ENCODE peak calls at places on chromosome 7, in four cellular contexts. K is right lobe of liver, S is breast epithelium, X is tibial nerve. Z is an unnamed sample.

GRCh38 chr7:107236857-107237256 is 68.1 kb downstream of the HBP1 start:
- DNase-seq in K (no peak), S (no peak), X (no peak), Z (no peak)

GRCh38 chr7:39656415-39656814 is 33.0 kb downstream of the RALA start:
- DNase-seq in K (no peak), X (no peak), S (no peak), Z (no peak)

GRCh38 chr7:70881470-70881869 is 250.5 kb upstream of the GALNT17 start:
- DNase-seq in K (no peak), S (no peak), X (no peak), Z (no peak)

GRCh38 chr7:134434701-134435100 is 24.2 kb downstream of the AKR1B1 start:
- DNase-seq in X (no peak), S (no peak), K (no peak), Z (no peak)

GRCh38 chr7:63029207-63029522 is 969.5 kb upstream of the ZNF722 start:
- DNase-seq in K (no peak), S (no peak), X (no peak), Z (no peak)

GRCh38 chr7:106629521-106629920 is 31.4 kb downstream of the CCDC71L start:
- DNase-seq in X (no peak), S (no peak), K (no peak), Z (no peak)

GRCh38 chr7:94041529-94041928 is 37.4 kb upstream of the BET1 start:
- DNase-seq in X (no peak), S (no peak), K (no peak), Z (no peak)

GRCh38 chr7:34036069-34036920 is 131.0 kb downstream of the BMPER start:
- DNase-seq in X (no peak), S (no peak), K (peak), Z (no peak)

GRCh38 chr7:44959433-44959951 is 19.3 kb downstream of the MYO1G start:
- DNase-seq in K (no peak), S (no peak), X (no peak), Z (no peak)

DNA sequence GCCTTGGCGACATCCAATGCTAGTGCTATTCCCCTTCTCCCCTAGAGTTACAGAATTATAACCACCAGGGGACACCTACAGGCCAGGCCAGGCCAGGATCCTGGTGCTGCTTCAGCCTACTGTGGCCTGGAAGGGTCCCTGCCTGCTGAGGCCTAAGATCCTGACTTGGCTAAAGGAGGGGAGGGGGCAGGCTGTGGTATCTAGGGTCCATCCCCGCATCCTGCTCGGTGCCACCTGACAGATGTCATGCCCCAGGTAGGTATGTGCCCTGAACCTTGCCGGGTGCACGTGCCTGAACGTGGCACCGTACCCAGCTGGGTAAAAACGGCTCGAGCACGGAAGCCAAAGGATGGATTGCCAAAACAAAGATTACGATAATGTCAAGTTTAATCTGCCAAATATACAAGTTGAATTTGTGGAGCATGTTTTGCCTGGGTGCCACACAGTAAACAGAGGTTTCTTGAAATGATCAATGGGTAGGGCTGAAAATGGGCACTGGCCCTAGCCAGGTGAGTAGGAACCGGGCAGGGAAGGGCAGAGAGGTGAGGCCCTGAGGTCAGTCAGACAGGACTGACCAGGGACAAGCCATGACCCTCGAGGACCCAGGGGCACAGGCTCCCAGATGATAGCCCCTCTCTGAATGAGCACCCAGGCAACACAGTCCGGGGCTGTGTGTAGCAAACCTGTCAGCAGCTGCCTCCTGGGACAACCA is 12.6 kb downstream of the PDAP1 start:
- DNase-seq in X (no peak), S (no peak), K (no peak), Z (no peak)
- TF ChIP-seq CTCF in X (no peak), S (no peak), K (no peak), Z (no peak)

DNA sequence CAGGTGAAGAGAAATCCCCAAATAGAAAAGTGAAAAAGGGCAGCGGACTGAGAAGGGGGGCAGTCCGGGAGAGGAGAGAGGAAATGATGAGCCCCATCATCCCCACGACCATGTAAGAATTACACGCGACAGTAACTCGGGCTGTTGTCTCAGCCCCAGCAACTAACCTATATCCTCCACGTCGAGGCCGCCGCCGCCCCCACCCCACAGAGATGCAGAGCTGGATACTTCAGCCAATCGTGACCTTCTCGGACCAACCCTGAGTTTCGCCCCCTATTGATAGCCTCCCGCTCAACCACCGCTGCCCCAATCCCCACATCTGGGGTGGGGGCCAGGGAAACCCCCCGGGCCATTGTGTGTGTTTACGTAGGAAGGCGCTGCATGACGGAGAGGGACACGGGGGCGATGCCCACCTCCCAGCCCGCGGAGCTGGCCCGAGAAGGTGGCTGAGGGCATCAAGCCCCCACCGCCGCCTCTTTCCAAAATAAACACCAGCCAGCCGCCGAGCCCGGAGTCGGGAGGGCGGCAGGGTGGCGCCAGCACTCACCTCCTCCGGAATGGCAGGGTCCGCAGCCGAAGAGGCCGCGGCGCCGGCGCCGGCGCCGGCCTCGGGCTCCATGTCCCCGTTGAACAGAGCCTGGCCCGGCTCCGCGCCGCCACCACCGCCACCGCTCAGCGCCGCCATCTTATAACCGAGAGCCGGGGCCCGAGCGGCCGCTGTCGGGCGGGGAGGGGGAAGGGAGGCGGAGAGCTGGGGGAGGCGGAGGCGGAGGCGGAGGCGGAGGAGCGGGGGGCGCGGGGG is 509 bp downstream of the BRAF start:
- DNase-seq in X (peak), K (peak), S (peak), Z (peak)
- TF ChIP-seq POLR2A in X (peak), K (no peak), S (no peak), Z (no peak)

GRCh38 chr7:76281006-76281705 is 21.3 kb upstream of the HSPB1 start:
- DNase-seq in X (no peak), S (no peak), K (no peak), Z (no peak)
- H3K4me3 ChIP-seq in X (peak), S (peak), K (no peak), Z (no peak)

GRCh38 chr7:151124205-151124880 is 38.1 kb downstream of the AGAP3 start:
- DNase-seq in K (no peak), S (no peak), X (no peak), Z (no peak)
- TF ChIP-seq CTCF in K (no peak), S (no peak), X (no peak), Z (no peak)

GRCh38 chr7:26200444-26201260 is at the start of gene HNRNPA2B1:
- DNase-seq in X (peak), S (peak), K (peak), Z (peak)

GRCh38 chr7:26199301-26200112 is 1.0 kb downstream of the HNRNPA2B1 start:
- DNase-seq in K (peak), S (peak), X (peak), Z (peak)

GRCh38 chr7:26200113-26200443 is 468 bp downstream of the HNRNPA2B1 start:
- DNase-seq in X (peak), K (peak), S (peak), Z (peak)

GRCh38 chr7:26201261-26202018 is at the start of gene CBX3:
- DNase-seq in S (peak), X (peak), K (peak), Z (peak)

DNA sequence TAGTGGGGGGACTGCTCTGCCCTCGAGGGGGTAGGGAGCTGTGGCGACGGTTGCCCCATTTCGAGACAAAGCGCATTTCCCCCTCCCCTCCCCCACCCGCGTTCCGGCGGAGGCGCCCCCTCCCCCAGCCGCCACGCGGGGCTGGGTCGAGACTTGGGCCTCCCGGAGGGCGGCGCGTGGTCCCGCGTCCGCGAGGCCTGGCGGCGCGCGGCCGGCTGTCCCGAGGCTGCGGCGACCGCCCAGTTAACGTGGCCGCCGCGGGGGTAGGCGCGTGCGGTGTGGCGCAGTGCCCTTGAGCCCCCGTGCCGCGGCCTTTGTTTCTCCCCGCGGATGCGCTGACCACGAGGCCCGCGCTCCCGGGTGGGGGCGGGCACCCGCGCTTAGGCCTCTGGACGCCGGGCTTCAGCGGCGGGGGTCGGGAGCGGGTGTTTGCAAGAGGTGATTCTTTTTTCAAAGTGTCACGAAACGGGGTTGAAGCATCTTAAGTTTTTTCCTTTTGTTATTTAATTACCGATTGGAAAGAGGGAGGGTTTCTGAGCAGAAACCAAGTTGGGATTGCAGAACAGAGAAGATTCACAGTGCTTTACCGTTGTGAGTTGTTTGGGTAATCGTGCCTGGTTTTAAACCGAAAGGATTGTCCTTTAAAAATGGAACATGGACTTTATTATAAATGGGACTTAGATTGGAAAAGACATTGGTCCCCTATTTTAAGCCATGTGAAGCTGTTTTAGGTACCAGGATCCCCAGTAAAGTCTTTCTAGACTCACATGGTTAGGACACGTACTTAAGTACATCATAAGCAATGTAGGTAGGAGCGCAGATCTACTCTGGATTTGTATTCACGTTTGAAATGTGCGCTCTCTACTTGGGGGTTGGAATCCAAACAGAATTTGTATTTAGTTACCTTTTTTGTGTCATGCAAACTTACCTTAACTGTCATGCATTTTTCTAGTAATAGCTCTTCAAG is 757 bp downstream of the CBX3 start:
- DNase-seq in S (no peak), K (peak), X (peak), Z (peak)
- TF ChIP-seq POLR2A in S (no peak), K (no peak), X (no peak), Z (no peak)

GRCh38 chr7:4233146-4233545 is 448.9 kb upstream of the FOXK1 start:
- DNase-seq in X (no peak), S (no peak), K (no peak), Z (no peak)
- H3K4me3 ChIP-seq in X (no peak), S (no peak), K (no peak), Z (no peak)

GRCh38 chr7:65910237-65910636 is 37.4 kb downstream of the VKORC1L1 start:
- DNase-seq in S (no peak), X (no peak), K (no peak), Z (no peak)
- TF ChIP-seq CTCF in S (no peak), X (no peak), K (no peak), Z (no peak)

DNA sequence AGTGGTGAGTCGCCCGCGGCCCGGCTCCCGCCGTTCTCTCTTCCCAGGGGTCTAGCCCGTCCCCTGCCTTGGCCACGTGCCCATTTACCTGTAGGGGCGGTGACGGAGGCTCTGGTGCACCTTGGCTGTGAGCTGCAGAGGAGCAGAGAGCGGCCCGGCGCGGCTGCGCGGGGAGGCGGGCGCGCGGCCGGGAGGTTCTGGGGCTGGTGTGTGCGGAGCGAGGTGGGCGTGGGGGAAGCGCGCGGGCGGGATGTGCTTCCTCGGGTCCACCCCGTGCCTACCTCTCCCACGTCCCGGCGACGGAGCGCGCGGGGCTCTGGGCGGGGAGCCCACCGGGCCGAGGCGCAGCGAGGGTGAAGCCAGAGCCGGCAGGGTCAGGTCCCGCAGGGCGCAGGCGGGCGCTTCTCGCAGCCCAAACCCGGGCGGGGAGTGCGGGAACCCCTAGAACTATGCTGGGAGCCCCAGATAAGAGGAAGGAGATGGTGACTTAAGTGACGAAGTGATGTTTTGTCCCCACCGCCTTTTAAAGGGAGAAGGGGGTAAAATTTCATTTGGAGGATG is 430 bp downstream of the UPP1 start:
- DNase-seq in K (no peak), X (no peak), S (peak), Z (peak)
- TF ChIP-seq POLR2A in K (peak), X (peak), S (no peak), Z (no peak)

DNA sequence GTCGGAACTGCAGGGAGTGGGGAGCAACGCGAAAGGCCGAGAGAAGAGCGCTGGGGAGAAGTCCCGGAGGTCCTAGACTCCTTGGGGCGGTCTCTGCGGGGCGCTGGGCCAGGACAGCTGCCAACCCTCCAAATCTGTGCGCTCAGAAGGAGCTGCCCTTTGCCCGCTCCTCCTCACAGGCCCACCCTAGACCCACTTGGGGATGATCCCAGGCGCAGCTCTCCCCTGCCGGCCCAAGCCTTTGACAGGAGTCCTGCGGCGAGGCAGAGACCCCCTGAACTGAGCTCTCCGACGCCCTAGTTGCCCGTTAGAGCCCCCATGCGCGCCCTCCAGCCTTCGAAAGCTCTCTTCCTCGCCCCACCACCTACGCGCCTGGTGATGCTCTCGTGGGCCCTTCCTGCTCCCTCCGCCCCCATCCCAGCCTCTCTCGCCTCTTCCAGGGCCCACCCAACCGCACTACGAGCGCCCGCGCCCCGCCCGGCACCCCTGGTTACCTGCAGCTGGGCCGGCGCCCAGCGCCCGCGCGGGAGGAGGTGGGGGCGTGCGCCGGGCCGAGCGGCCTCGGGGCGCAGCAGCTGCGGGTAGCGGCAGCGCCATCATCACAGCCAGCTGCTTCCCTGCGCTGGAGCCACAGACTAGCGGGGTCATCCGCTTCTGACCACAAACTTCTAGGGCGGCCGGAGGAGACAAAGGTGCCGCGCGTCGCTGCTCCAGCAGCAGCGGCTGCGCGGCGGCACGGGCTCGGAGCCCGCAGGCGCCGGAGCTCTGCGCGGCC is 353.4 kb downstream of the DNAJB6 start:
- DNase-seq in X (no peak), K (no peak), S (no peak), Z (no peak)
- H3K4me3 ChIP-seq in X (peak), K (peak), S (peak), Z (no peak)